ENCODE peak calls at places on chromosomes 13 and 19, in four cellular contexts. H is SK-N-SH, L is cardiac muscle cell, F is NCI-H2081. X is an unnamed sample.

GRCh38 chr13:97310809-97311436 is 88.8 kb downstream of the MBNL2 start:
- DNase-seq in L (no peak), F (peak; percentile 16), H (peak; percentile 55), X (no peak)

GRCh38 chr13:74136089-74136658 is 2.0 kb upstream of the KLF12 start:
- DNase-seq in F (no peak), L (peak; percentile 60), H (peak; percentile 58), X (no peak)

GRCh38 chr19:17333611-17334413 is 843 bp downstream of the ANO8 start:
- DNase-seq in F (no peak), H (no peak), L (peak; percentile 89), X (no peak)

GRCh38 chr19:57245959-57246358 is 5.5 kb downstream of the ZNF805 start:
- DNase-seq in F (no peak), L (no peak), H (no peak), X (no peak)

GRCh38 chr13:99658266-99658991 is 157.2 kb downstream of the TM9SF2 start:
- DNase-seq in H (peak; percentile 59), L (peak; percentile 69), F (peak; percentile 81), X (peak; percentile 49)

GRCh38 chr19:11268783-11269267 is 6.5 kb upstream of the DOCK6 start:
- DNase-seq in L (peak; percentile 89), H (peak; percentile 75), F (no peak), X (no peak)

GRCh38 chr13:42361701-42362100 is 89.7 kb downstream of the AKAP11 start:
- DNase-seq in H (no peak), L (no peak), F (no peak), X (no peak)

GRCh38 chr19:3176715-3177501 is 1.7 kb upstream of the S1PR4 start:
- DNase-seq in L (no peak), F (no peak), H (no peak), X (no peak)

GRCh38 chr19:48006762-48007161 is 12.3 kb downstream of the ELSPBP1 start:
- DNase-seq in H (no peak), L (no peak), F (no peak), X (peak; percentile 32)

GRCh38 chr19:35213678-35214632 is 14.6 kb downstream of the FAM187B start:
- DNase-seq in L (peak; percentile 91), H (peak; percentile 72), F (peak; percentile 23), X (no peak)

GRCh38 chr19:2050991-2051770 is at the start of gene MKNK2:
- DNase-seq in H (peak; percentile 99), F (peak; percentile 89), L (peak; percentile 92), X (peak; percentile 83)

GRCh38 chr13:37058801-37059135 is 720 bp downstream of the SUPT20H start:
- DNase-seq in H (peak; percentile 46), F (no peak), L (peak; percentile 34), X (no peak)

GRCh38 chr13:31053098-31053497 is 108.6 kb downstream of the HSPH1 start:
- DNase-seq in H (no peak), L (no peak), F (no peak), X (no peak)

GRCh38 chr13:39737047-39737446 is 81.6 kb downstream of the COG6 start:
- DNase-seq in H (no peak), L (no peak), F (no peak), X (no peak)

GRCh38 chr19:11480081-11480926 is 542 bp downstream of the ELAVL3 start:
- DNase-seq in H (peak; percentile 70), L (no peak), F (no peak), X (no peak)

GRCh38 chr13:101473458-101473857 is 21.0 kb downstream of the ITGBL1 start:
- DNase-seq in F (no peak), H (no peak), L (peak; percentile 67), X (no peak)

GRCh38 chr13:109954441-109954840 is 168.1 kb upstream of the IRS2 start:
- DNase-seq in F (no peak), L (no peak), H (no peak), X (no peak)

GRCh38 chr19:1261863-1262686 is 7.1 kb upstream of the CIRBP start:
- DNase-seq in L (peak; percentile 41), F (no peak), H (no peak), X (peak; percentile 89)

GRCh38 chr13:84925443-84925842 is 873.8 kb downstream of the SLITRK6 start:
- DNase-seq in L (no peak), F (no peak), H (no peak), X (no peak)

GRCh38 chr19:54266133-54266532 is 9.1 kb upstream of the LILRB5 start:
- DNase-seq in L (peak; percentile 81), H (peak; percentile 59), F (peak; percentile 44), X (peak; percentile 89)

GRCh38 chr19:34504809-34505291 is 23.3 kb downstream of the WTIP start:
- DNase-seq in F (no peak), H (peak; percentile 16), L (no peak), X (no peak)

GRCh38 chr19:48122421-48122820 is 11.8 kb upstream of the PLA2G4C start:
- DNase-seq in L (no peak), F (no peak), H (no peak), X (no peak)

GRCh38 chr19:33434886-33435705 is 61.6 kb downstream of the CEBPG start:
- DNase-seq in H (peak; percentile 90), F (no peak), L (peak; percentile 22), X (no peak)

GRCh38 chr19:1860133-1860775 is 3.1 kb downstream of the KLF16 start:
- DNase-seq in H (peak; percentile 76), L (peak; percentile 87), F (no peak), X (peak; percentile 88)

GRCh38 chr19:19105365-19106060 is 32.8 kb downstream of the TMEM161A start:
- DNase-seq in H (peak; percentile 56), F (no peak), L (peak; percentile 84), X (peak; percentile 76)

GRCh38 chr19:58399903-58400637 is 4.6 kb downstream of the RNF225 start:
- DNase-seq in H (peak; percentile 82), L (no peak), F (peak; percentile 62), X (no peak)